ENCODE peak calls at places on chromosome 1, in six cellular contexts. C is NCI-H1694 treated with DMSO at 0.1 percent for 48 hours, V is A172, A is HTR-8/SVneo, K is glutamatergic neuron, H is EH. Y is an unnamed sample.

GRCh38 chr1:55039342-55040082 is at the start of gene PCSK9:
- DNase-seq in V (no peak), H (peak), C (no peak), K (peak), A (no peak), Y (peak)

GRCh38 chr1:64675718-64676345 is 69.0 kb upstream of the RAVER2 start:
- DNase-seq in A (no peak), V (peak), C (peak), H (peak), K (no peak), Y (peak)

GRCh38 chr1:182889997-182890396 is 50.9 kb downstream of the DHX9 start:
- DNase-seq in A (no peak), K (no peak), V (no peak), C (no peak), H (peak), Y (no peak)

GRCh38 chr1:40382601-40383000 is 9.1 kb downstream of the SMAP2 start:
- DNase-seq in V (no peak), K (no peak), C (no peak), H (no peak), A (no peak), Y (no peak)

GRCh38 chr1:20974069-20974468 is 187.0 kb upstream of the HP1BP3 start:
- DNase-seq in K (no peak), H (peak), C (no peak), V (no peak), A (no peak), Y (no peak)

GRCh38 chr1:9874959-9875635 is 35.0 kb downstream of the CTNNBIP1 start:
- DNase-seq in K (peak), V (peak), A (peak), H (peak), C (peak), Y (peak)

GRCh38 chr1:172826096-172826741 is 167.3 kb downstream of the FASLG start:
- DNase-seq in A (peak), V (peak), C (peak), H (peak), K (no peak), Y (peak)

GRCh38 chr1:121587777-121588176 is 403.0 kb downstream of the SRGAP2C start:
- DNase-seq in K (no peak), H (peak), C (no peak), V (peak), A (peak), Y (no peak)

GRCh38 chr1:41381691-41382530 is 20.7 kb downstream of the FOXO6 start:
- DNase-seq in C (no peak), K (peak), V (no peak), H (peak), A (no peak), Y (peak)

GRCh38 chr1:25748531-25749205 is 51.3 kb upstream of the SELENON start:
- DNase-seq in V (no peak), A (no peak), K (no peak), H (no peak), C (no peak), Y (no peak)